ENCODE peak calls at places on chromosomes 13 and 19, in five cellular contexts. G is left ventricle myocardium superior, V is body of pancreas, S is DND-41, D is neural progenitor cell. R is an unnamed sample.

GRCh38 chr19:34350161-34350561 is 14.8 kb upstream of the GPI start:
- DNase-seq in V (no peak), S (peak; percentile 90), G (no peak), D (no peak), R (no peak)

GRCh38 chr13:46831588-46832194 is 34.7 kb upstream of the ESD start:
- DNase-seq in S (peak; percentile 49), G (no peak), D (peak; percentile 61), V (peak; percentile 11), R (peak; percentile 3)

GRCh38 chr13:78465250-78465649 is 138.1 kb downstream of the POU4F1 start:
- DNase-seq in G (no peak), S (no peak), V (no peak), D (no peak), R (no peak)

GRCh38 chr19:38336638-38337359 is 1.2 kb downstream of the CATSPERG start:
- DNase-seq in S (peak; percentile 96), G (peak; percentile 96), D (peak; percentile 98), V (peak; percentile 97), R (peak; percentile 79)

GRCh38 chr13:61255035-61255796 is 160.4 kb downstream of the PCDH20 start:
- DNase-seq in S (peak; percentile 11), D (peak; percentile 35), V (no peak), G (no peak), R (no peak)

GRCh38 chr19:33726756-33727155 is 69.9 kb upstream of the KCTD15 start:
- DNase-seq in S (no peak), G (no peak), D (no peak), V (no peak), R (no peak)

GRCh38 chr19:31408460-31409124 is 59.4 kb upstream of the TSHZ3 start:
- DNase-seq in G (peak; percentile 31), D (no peak), S (no peak), V (peak; percentile 4), R (peak; percentile 59)

GRCh38 chr19:7013678-7014077 is 7.6 kb downstream of the MBD3L2B start:
- DNase-seq in D (no peak), G (no peak), V (no peak), S (no peak), R (peak; percentile 44)

GRCh38 chr19:58563034-58563573 is 4.7 kb upstream of the UBE2M start:
- DNase-seq in S (no peak), G (peak; percentile 22), V (peak; percentile 38), D (no peak), R (no peak)

GRCh38 chr13:39578821-39579291 is 24.1 kb downstream of the LHFPL6 start:
- DNase-seq in V (no peak), D (no peak), S (no peak), G (no peak), R (no peak)

GRCh38 chr19:53549354-53549753 is 11.4 kb downstream of the ZNF331 start:
- DNase-seq in D (no peak), S (no peak), G (no peak), V (peak; percentile 24), R (no peak)

GRCh38 chr19:50178320-50178719 is 15.2 kb upstream of the IZUMO2 start:
- DNase-seq in S (no peak), V (no peak), D (no peak), G (no peak), R (no peak)

GRCh38 chr19:6340493-6341201 is 7.2 kb upstream of the ACER1 start:
- DNase-seq in S (no peak), V (no peak), D (peak; percentile 30), G (no peak), R (no peak)

GRCh38 chr13:37014609-37015008 is 14.0 kb downstream of the EXOSC8 start:
- DNase-seq in G (no peak), V (no peak), S (no peak), D (no peak), R (no peak)

GRCh38 chr19:55341191-55342043 is 1.7 kb downstream of the KMT5C start:
- DNase-seq in S (peak; percentile 84), D (peak; percentile 93), G (peak; percentile 83), V (peak; percentile 79), R (peak; percentile 58)

GRCh38 chr19:14408641-14409120 is 10.5 kb downstream of the DDX39A start:
- DNase-seq in D (no peak), S (no peak), G (no peak), V (no peak), R (no peak)

GRCh38 chr13:37595162-37595561 is 3.4 kb downstream of the POSTN start:
- DNase-seq in G (no peak), D (no peak), V (no peak), S (no peak), R (no peak)

GRCh38 chr13:26377038-26377437 is 123.1 kb downstream of the CDK8 start:
- DNase-seq in D (peak; percentile 69), G (no peak), V (no peak), S (peak; percentile 34), R (peak; percentile 4)

GRCh38 chr13:40589285-40590109 is 76.9 kb downstream of the FOXO1 start:
- DNase-seq in S (no peak), G (no peak), V (peak; percentile 44), D (peak; percentile 38), R (peak; percentile 26)

GRCh38 chr13:20206836-20207235 is 14.1 kb upstream of the GJB2 start:
- DNase-seq in V (no peak), D (no peak), G (no peak), S (peak; percentile 46), R (no peak)

GRCh38 chr13:113928701-113929627 is 44.9 kb downstream of the C13orf46 start:
- DNase-seq in D (no peak), S (no peak), G (peak; percentile 92), V (peak; percentile 75), R (no peak)

GRCh38 chr19:9991425-9992191 is 18.7 kb downstream of the COL5A3 start:
- DNase-seq in G (no peak), S (no peak), D (no peak), V (no peak), R (no peak)

GRCh38 chr13:47680752-47681151 is 320.3 kb downstream of the SUCLA2 start:
- DNase-seq in D (no peak), V (no peak), G (no peak), S (no peak), R (no peak)

GRCh38 chr13:110953833-110954532 is 39.1 kb upstream of the ANKRD10 start:
- DNase-seq in V (no peak), S (no peak), G (no peak), D (no peak), R (no peak)

GRCh38 chr19:17089238-17089637 is 13.7 kb downstream of the MYO9B start:
- DNase-seq in G (no peak), S (no peak), V (no peak), D (no peak), R (no peak)

GRCh38 chr19:28489126-28489660 is 723.8 kb downstream of the UQCRFS1 start:
- DNase-seq in D (peak; percentile 18), S (no peak), V (no peak), G (no peak), R (no peak)

GRCh38 chr13:30715837-30716236 is 19.5 kb upstream of the ALOX5AP start:
- DNase-seq in V (no peak), S (no peak), G (peak; percentile 85), D (no peak), R (no peak)

GRCh38 chr13:107258599-107259187 is 690.8 kb upstream of the ARGLU1 start:
- DNase-seq in S (no peak), G (no peak), V (no peak), D (no peak), R (no peak)

GRCh38 chr19:3346677-3347353 is 19.6 kb upstream of the NFIC start:
- DNase-seq in G (peak; percentile 85), S (no peak), V (peak; percentile 97), D (no peak), R (no peak)

GRCh38 chr19:3146677-3147100 is 10.9 kb downstream of the GNA15 start:
- DNase-seq in S (peak; percentile 65), D (peak; percentile 27), G (peak; percentile 54), V (no peak), R (no peak)

GRCh38 chr13:106919638-106920037 is 351.7 kb upstream of the ARGLU1 start:
- DNase-seq in S (no peak), D (peak; percentile 63), V (peak; percentile 15), G (peak; percentile 62), R (no peak)

GRCh38 chr19:50437862-50438449 is 5.3 kb downstream of the MYBPC2 start:
- DNase-seq in S (no peak), D (no peak), G (no peak), V (no peak), R (no peak)

GRCh38 chr13:44197791-44198770 is 175.5 kb upstream of the SERP2 start:
- DNase-seq in D (no peak), S (no peak), G (no peak), V (no peak), R (no peak)

GRCh38 chr13:21534760-21535159 is 69.2 kb downstream of the MICU2 start:
- DNase-seq in S (no peak), V (no peak), D (no peak), G (no peak), R (no peak)

GRCh38 chr13:34179481-34179880 is 361.5 kb downstream of the RFC3 start:
- DNase-seq in G (no peak), D (peak; percentile 51), S (no peak), V (no peak), R (no peak)